ENCODE peak calls at places on chromosome X, in ten cellular contexts. H, M, B, V, I, Y, X, G, P and F are unnamed samples.

GRCh38 chrX:40154229-40154852 is 56.6 kb upstream of the BCOR start:
- DNase-seq in H (no peak), X (peak), P (no peak), M (peak), B (no peak), Y (no peak), G (no peak), I (peak), V (no peak), F (no peak)

GRCh38 chrX:111387470-111387869 is 24.5 kb downstream of the DCX start:
- DNase-seq in V (no peak), X (no peak), I (no peak), Y (no peak), P (no peak), B (no peak), M (no peak), G (no peak), H (no peak), F (no peak)

GRCh38 chrX:4379071-4379470 is 665.6 kb upstream of the PRKX start:
- DNase-seq in Y (no peak), V (no peak), H (no peak), I (no peak), X (no peak), M (no peak), B (no peak), G (no peak), P (no peak), F (no peak)

GRCh38 chrX:10175317-10175871 is 18.6 kb downstream of the CLCN4 start:
- DNase-seq in V (no peak), I (peak), G (peak), B (no peak), Y (no peak), P (peak), H (no peak), X (no peak), M (peak), F (no peak)

GRCh38 chrX:97672608-97673007 is 788.9 kb downstream of the RPA4 start:
- DNase-seq in V (no peak), I (no peak), X (no peak), B (no peak), P (no peak), Y (no peak), M (no peak), H (no peak), G (no peak), F (no peak)

GRCh38 chrX:48465336-48465933 is 4.6 kb downstream of the SLC38A5 start:
- DNase-seq in G (no peak), I (no peak), X (no peak), M (no peak), B (peak), V (no peak), P (peak), Y (no peak), H (no peak), F (no peak)

GRCh38 chrX:65476564-65476963 is 58.0 kb downstream of the LAS1L start:
- DNase-seq in H (no peak), G (no peak), I (no peak), X (no peak), V (no peak), Y (no peak), M (no peak), B (no peak), P (no peak), F (no peak)

GRCh38 chrX:20477836-20478532 is 211.3 kb upstream of the RPS6KA3 start:
- DNase-seq in M (no peak), Y (no peak), B (no peak), H (no peak), I (no peak), G (no peak), X (no peak), P (no peak), V (no peak), F (peak)

GRCh38 chrX:46588263-46588662 is 14.7 kb downstream of the CHST7 start:
- DNase-seq in X (peak), B (no peak), G (peak), H (no peak), M (peak), P (peak), I (peak), Y (peak), V (no peak), F (peak)

GRCh38 chrX:39891781-39892180 is 206.0 kb downstream of the BCOR start:
- DNase-seq in Y (no peak), V (no peak), G (no peak), B (no peak), X (no peak), M (no peak), I (no peak), H (no peak), P (no peak), F (no peak)

GRCh38 chrX:40154853-40155616 is 57.3 kb upstream of the BCOR start:
- DNase-seq in B (peak), G (peak), I (peak), Y (no peak), V (no peak), M (peak), X (peak), P (peak), H (no peak), F (peak)

GRCh38 chrX:130173190-130173895 is 1.6 kb downstream of the RAB33A start:
- DNase-seq in X (peak), I (peak), M (peak), P (peak), H (no peak), Y (no peak), G (peak), B (no peak), V (no peak), F (peak)

GRCh38 chrX:103405009-103405333 is 28.6 kb downstream of the BEX3 start:
- DNase-seq in B (no peak), Y (no peak), P (no peak), M (no peak), V (no peak), G (no peak), I (no peak), X (no peak), H (no peak), F (no peak)

GRCh38 chrX:103407776-103408175 is 31.4 kb downstream of the BEX3 start:
- DNase-seq in Y (no peak), P (no peak), G (no peak), I (no peak), H (no peak), V (no peak), M (no peak), X (no peak), B (no peak), F (no peak)

GRCh38 chrX:103404225-103405008 is 28.1 kb downstream of the BEX3 start:
- DNase-seq in M (peak), G (peak), Y (peak), X (peak), P (peak), B (peak), H (peak), V (peak), I (peak), F (peak)

GRCh38 chrX:103400931-103401330 is 24.6 kb downstream of the BEX3 start:
- DNase-seq in Y (no peak), G (no peak), B (no peak), P (no peak), V (no peak), X (no peak), H (no peak), M (no peak), I (no peak), F (no peak)

DNA sequence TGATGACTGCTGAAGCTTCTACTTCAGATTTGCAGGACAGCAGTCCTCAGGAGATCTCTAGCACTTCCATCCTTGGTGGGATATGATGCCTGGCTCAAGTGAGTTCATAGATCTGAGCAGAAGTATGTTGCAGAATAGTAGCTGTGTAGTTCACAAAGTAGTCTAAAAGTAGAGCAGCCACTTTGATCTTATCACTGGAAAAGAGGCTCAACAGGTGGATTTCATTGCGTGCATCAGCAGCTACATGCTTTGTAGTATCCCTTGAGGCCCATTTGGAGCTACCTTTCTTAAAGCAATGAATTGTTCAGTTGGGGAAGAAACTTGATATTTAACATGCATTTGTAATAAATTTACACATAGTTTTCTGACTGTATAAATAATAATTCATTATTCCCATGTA is 29.9 kb downstream of the BEX3 start:
- DNase-seq in G (no peak), I (no peak), H (no peak), M (no peak), X (no peak), B (no peak), V (no peak), Y (no peak), P (no peak), F (no peak)
- H3K4me3 ChIP-seq in G (no peak), I (no peak), H (no peak), M (no peak), X (no peak), B (no peak), V (no peak), Y (no peak), P (no peak), F (no peak)

GRCh38 chrX:147953976-147954375 is 27.2 kb upstream of the FMR1NB start:
- DNase-seq in P (no peak), B (peak), G (peak), I (no peak), H (no peak), Y (no peak), X (no peak), M (peak), V (no peak), F (no peak)

GRCh38 chrX:147945286-147945685 is 33.6 kb downstream of the FMR1 start:
- DNase-seq in I (no peak), H (no peak), B (no peak), V (no peak), G (no peak), M (no peak), P (no peak), X (no peak), Y (no peak), F (no peak)

GRCh38 chrX:147950352-147950751 is 30.8 kb upstream of the FMR1NB start:
- DNase-seq in X (no peak), M (no peak), H (no peak), I (no peak), V (no peak), P (no peak), B (no peak), G (no peak), Y (no peak), F (no peak)

DNA sequence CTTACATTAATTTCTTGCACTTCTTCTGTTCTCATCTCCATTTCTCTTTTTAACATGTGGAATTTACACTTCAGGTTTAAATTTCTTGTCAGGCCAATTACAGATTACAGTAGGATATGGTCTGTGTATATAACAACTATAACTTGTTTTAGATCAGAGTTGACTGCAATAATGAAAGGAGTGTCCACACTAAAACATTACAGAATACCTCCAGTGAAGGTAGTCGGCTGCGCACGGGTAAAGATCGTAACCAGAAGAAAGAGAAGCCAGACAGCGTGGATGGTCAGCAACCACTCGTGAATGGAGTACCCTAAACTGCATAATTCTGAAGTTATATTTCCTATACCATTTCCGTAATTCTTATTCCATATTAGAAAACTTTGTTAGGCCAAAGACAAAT is 32.6 kb upstream of the FMR1NB start:
- DNase-seq in I (no peak), V (no peak), B (no peak), Y (no peak), X (no peak), G (no peak), H (no peak), M (no peak), P (no peak), F (peak)
- TF ChIP-seq POLR2A in I (no peak), V (no peak), B (no peak), Y (no peak), X (no peak), G (no peak), H (no peak), M (no peak), P (no peak), F (no peak)

DNA sequence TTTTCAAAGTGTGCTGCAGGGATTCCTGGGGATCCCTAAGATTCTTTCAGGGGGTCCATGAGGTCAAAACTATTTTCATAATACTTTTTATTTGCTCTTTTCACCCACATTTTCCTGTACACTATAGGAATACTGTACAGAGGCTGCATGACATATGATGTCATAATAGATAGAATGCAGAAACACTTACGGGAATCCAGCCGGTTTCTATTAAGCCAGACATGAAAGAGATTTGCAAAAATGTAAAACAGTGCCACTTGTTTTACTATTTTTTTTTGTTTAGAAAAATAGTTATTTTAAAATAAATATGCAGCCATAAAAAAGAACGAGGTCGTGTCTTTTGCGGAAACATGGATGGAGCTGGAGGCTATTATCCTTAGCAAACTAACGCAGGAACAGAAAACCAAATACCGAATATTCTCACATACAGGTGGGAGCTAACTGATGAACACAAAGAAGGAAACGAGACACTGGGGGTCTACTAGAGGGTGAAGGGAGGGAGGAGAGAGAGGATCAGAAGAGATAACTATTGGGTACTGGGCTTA is 5.0 kb downstream of the ZFX start:
- DNase-seq in V (no peak), P (peak), H (no peak), G (no peak), M (no peak), X (no peak), I (no peak), B (no peak), Y (no peak), F (no peak)
- H3K4me3 ChIP-seq in V (no peak), P (no peak), H (no peak), G (no peak), M (no peak), X (no peak), I (no peak), B (no peak), Y (no peak), F (no peak)

DNA sequence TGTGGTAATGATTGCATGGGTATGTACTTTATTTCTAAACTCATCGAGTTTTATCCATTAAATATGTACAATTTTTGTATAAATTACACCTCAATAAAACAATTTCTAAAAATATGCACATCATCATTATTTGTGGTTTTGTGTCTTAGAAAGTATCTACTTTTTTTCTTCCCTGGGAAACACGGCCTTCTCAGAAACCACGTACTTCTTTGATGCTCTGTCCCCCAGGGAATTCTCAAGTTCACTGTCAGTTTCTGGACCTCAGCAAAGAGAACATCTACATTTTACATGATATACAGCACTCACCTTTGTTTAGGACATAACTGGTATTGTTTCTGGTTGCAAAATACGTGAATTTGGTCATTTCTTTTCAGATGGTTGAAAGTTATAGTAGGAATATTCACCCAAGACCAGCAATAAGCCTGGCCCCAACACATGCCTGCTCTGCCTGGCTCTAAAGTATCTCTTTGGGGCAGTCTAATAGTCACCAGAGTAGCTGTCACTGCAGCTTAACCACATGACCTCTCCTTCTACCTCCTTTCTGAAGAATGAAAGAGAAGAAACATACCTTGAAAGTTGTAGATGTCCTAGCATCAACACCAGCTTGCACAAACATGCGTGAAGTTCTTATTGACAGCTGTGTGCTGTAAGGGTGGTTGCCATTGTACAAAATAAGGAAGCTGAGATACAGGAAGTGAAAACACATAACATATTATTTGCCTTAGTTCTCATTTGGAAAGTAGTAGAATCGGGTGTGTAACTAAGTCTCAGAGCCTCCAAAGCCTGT is 48.4 kb upstream of the SPANXN4 start:
- DNase-seq in I (no peak), G (no peak), P (no peak), V (no peak), H (no peak), B (no peak), M (no peak), X (no peak), Y (no peak), F (no peak)
- TF ChIP-seq POLR2A in I (no peak), G (no peak), P (no peak), V (no peak), H (no peak), B (no peak), M (no peak), X (no peak), Y (no peak), F (no peak)

GRCh38 chrX:2450681-2451080 is 50.1 kb downstream of the DHRSX start:
- DNase-seq in X (no peak), B (no peak), P (no peak), G (no peak), H (no peak), Y (no peak), I (no peak), M (no peak), V (no peak), F (no peak)
- H3K4me3 ChIP-seq in X (no peak), B (no peak), P (no peak), G (no peak), H (no peak), Y (no peak), I (no peak), M (no peak), V (no peak), F (no peak)

GRCh38 chrX:152913915-152914314 is 16.0 kb downstream of the ZNF185 start:
- DNase-seq in I (no peak), H (no peak), P (no peak), G (no peak), Y (no peak), V (no peak), X (no peak), B (no peak), M (no peak), F (no peak)
- TF ChIP-seq POLR2A in I (no peak), H (no peak), P (no peak), G (no peak), Y (no peak), V (no peak), X (no peak), B (no peak), M (no peak), F (no peak)

DNA sequence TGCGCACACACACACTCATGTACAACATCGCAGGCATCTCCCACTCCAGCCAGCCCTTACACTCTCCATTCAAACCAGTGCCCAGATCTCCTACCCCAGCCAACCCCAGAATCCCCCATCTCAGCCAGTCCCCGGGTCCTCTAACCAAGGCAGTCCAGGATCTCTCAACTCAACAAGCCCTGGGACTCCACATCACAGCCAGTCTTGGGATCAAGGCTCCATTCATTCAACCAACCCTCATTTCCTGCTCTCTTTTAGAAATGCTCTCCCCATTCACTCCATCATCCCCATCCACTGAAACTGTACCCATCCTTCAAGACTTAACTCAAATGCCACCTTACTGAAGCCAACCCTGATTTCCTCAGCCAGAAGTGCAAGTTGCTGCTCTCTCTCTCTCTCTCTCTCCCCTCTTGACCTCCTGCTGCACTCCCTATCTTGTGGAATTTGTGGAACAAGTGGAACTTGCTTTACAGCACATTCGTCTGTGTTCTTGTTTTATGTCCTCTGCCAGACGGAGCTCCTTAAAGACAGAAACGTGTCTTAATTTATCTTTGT is 40.6 kb upstream of the IQSEC2 start:
- DNase-seq in V (no peak), G (no peak), H (no peak), Y (no peak), I (no peak), X (no peak), P (no peak), B (no peak), M (no peak), F (no peak)
- H3K4me3 ChIP-seq in V (no peak), G (no peak), H (peak), Y (peak), I (no peak), X (no peak), P (no peak), B (no peak), M (no peak), F (no peak)

DNA sequence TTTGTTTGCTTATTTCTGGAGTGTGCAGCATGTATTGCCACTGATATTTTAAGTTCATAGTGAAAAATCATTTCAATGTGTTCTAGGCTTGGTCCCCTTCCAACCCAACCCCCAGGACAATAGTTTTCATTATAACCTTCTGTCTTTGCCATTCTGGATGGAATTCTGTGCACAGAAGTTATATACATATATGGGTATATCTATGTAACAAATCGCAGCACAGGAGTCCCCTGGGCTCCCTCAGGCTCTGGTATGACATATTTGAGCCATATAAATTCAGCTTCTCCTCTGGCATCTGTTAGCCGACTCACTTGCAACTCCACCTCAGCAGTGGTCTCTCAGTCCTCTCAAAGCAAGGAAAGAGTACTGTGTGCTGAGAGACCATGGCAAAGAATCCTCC is at the start of gene TNMD:
- DNase-seq in H (no peak), Y (no peak), G (no peak), B (no peak), V (no peak), M (no peak), X (no peak), I (no peak), P (no peak), F (no peak)
- TF ChIP-seq POLR2A in H (no peak), Y (no peak), G (no peak), B (no peak), V (no peak), M (no peak), X (no peak), I (no peak), P (no peak), F (no peak)